ENCODE peak calls at places on chromosomes 12 and 14, in six cellular contexts. T is IMR-90, L is psoas muscle, X is HFF-Myc, S is dorsolateral prefrontal cortex, J is heart left ventricle. E is an unnamed sample.

GRCh38 chr12:121033625-121034349 is 5.3 kb downstream of the OASL start:
- DNase-seq in X (no peak), J (no peak), T (no peak), S (no peak), L (no peak), E (peak)

GRCh38 chr12:38886064-38886463 is 19.3 kb downstream of the CPNE8 start:
- DNase-seq in L (peak), J (no peak), T (no peak), S (peak), X (no peak), E (no peak)

GRCh38 chr12:1768585-1768984 is 51.8 kb upstream of the LRTM2 start:
- DNase-seq in T (no peak), L (no peak), X (no peak), J (no peak), S (no peak), E (no peak)

GRCh38 chr12:47988073-47989022 is 15.9 kb downstream of the COL2A1 start:
- DNase-seq in X (no peak), L (no peak), J (no peak), T (peak), S (no peak), E (no peak)

GRCh38 chr14:22748691-22749090 is 17.8 kb upstream of the OXA1L start:
- DNase-seq in S (no peak), X (no peak), T (no peak), L (no peak), J (no peak), E (no peak)

GRCh38 chr14:54976316-54976715 is 50.6 kb downstream of the WDHD1 start:
- DNase-seq in T (peak), L (no peak), S (no peak), X (peak), J (no peak), E (peak)

GRCh38 chr12:65123435-65124063 is 2.4 kb upstream of the WIF1 start:
- DNase-seq in S (no peak), J (no peak), T (peak), X (peak), L (no peak), E (no peak)

GRCh38 chr14:89351364-89351957 is 65.6 kb downstream of the FOXN3 start:
- DNase-seq in J (no peak), S (no peak), X (no peak), L (no peak), T (peak), E (no peak)

GRCh38 chr12:123111498-123112165 is 39.3 kb downstream of the PITPNM2 start:
- DNase-seq in S (peak), L (no peak), J (no peak), T (peak), X (no peak), E (no peak)

GRCh38 chr14:58832010-58832409 is 194.2 kb downstream of the DACT1 start:
- DNase-seq in L (no peak), J (no peak), S (no peak), X (no peak), T (no peak), E (peak)

GRCh38 chr12:2963760-2964292 is 4.6 kb downstream of the TEAD4 start:
- DNase-seq in S (no peak), J (peak), L (peak), T (peak), X (no peak), E (no peak)

GRCh38 chr14:100859781-100860180 is 33.9 kb downstream of the MEG3 start:
- DNase-seq in T (no peak), J (peak), S (no peak), X (no peak), L (no peak), E (no peak)

GRCh38 chr14:68246074-68246980 is 426.7 kb downstream of the RAD51B start:
- DNase-seq in L (no peak), J (no peak), S (no peak), X (no peak), T (no peak), E (no peak)

GRCh38 chr14:75535164-75535898 is 13.1 kb downstream of the BATF start:
- DNase-seq in X (no peak), T (no peak), L (no peak), J (no peak), S (no peak), E (no peak)

GRCh38 chr12:40261937-40262336 is 37.1 kb downstream of the LRRK2 start:
- DNase-seq in L (no peak), S (no peak), J (no peak), T (no peak), X (no peak), E (no peak)

GRCh38 chr12:109675411-109675810 is 38.2 kb upstream of the FAM222A start:
- DNase-seq in X (no peak), S (no peak), J (no peak), L (no peak), T (no peak), E (no peak)

GRCh38 chr12:29198901-29199300 is 49.8 kb downstream of the FAR2 start:
- DNase-seq in X (no peak), J (no peak), S (no peak), L (no peak), T (no peak), E (no peak)

GRCh38 chr12:53380797-53381738 is 1.1 kb downstream of the SP1 start:
- DNase-seq in T (peak), S (peak), X (no peak), L (peak), J (no peak), E (no peak)

GRCh38 chr12:132724506-132725220 is 14.0 kb downstream of the PGAM5 start:
- DNase-seq in X (peak), J (no peak), L (no peak), S (no peak), T (no peak), E (no peak)

GRCh38 chr12:56260380-56260779 is 2.2 kb upstream of the ANKRD52 start:
- DNase-seq in S (no peak), J (no peak), X (no peak), T (no peak), L (no peak), E (no peak)

GRCh38 chr12:94942663-94943062 is 60.8 kb downstream of the NDUFA12 start:
- DNase-seq in S (no peak), T (no peak), J (no peak), L (no peak), X (no peak), E (no peak)

GRCh38 chr12:12839886-12840285 is 26.7 kb downstream of the DDX47 start:
- DNase-seq in X (peak), L (peak), J (no peak), T (peak), S (no peak), E (no peak)

GRCh38 chr12:58346032-58346632 is 404.8 kb downstream of the ATP23 start:
- DNase-seq in J (no peak), X (no peak), L (no peak), T (peak), S (no peak), E (no peak)

GRCh38 chr14:33529773-33530172 is 421.1 kb downstream of the EGLN3 start:
- DNase-seq in L (no peak), T (no peak), J (no peak), X (no peak), S (no peak), E (no peak)

GRCh38 chr12:98235301-98235700 is 280.1 kb upstream of the TMPO start:
- DNase-seq in S (no peak), L (no peak), T (no peak), X (no peak), J (no peak), E (no peak)

GRCh38 chr14:59283380-59283779 is 94.9 kb downstream of the DAAM1 start:
- DNase-seq in X (no peak), J (no peak), T (peak), S (no peak), L (no peak), E (no peak)

GRCh38 chr14:53571589-53571988 is 385.0 kb downstream of the BMP4 start:
- DNase-seq in J (no peak), S (no peak), L (no peak), X (peak), T (peak), E (no peak)

GRCh38 chr12:103665971-103666370 is 78.9 kb downstream of the STAB2 start:
- DNase-seq in L (no peak), J (no peak), S (no peak), T (no peak), X (no peak), E (no peak)

GRCh38 chr14:92613008-92613658 is 99.6 kb downstream of the RIN3 start:
- DNase-seq in X (no peak), L (no peak), S (no peak), J (no peak), T (no peak), E (no peak)

GRCh38 chr12:51926064-51926632 is 18.8 kb downstream of the ACVRL1 start:
- DNase-seq in X (no peak), J (no peak), L (no peak), T (no peak), S (peak), E (no peak)

GRCh38 chr14:55309154-55309553 is 37.9 kb downstream of the FBXO34 start:
- DNase-seq in T (no peak), X (no peak), J (no peak), S (no peak), L (no peak), E (no peak)

GRCh38 chr14:80638620-80639215 is 302.8 kb downstream of the CEP128 start:
- DNase-seq in T (peak), L (no peak), X (peak), S (no peak), J (no peak), E (peak)

GRCh38 chr12:83265798-83266197 is 579.1 kb downstream of the TMTC2 start:
- DNase-seq in L (no peak), J (no peak), T (no peak), S (no peak), X (no peak), E (no peak)

GRCh38 chr12:68565391-68565903 is 45.3 kb upstream of the RAP1B start:
- DNase-seq in S (no peak), J (no peak), T (peak), X (peak), L (no peak), E (peak)

DNA sequence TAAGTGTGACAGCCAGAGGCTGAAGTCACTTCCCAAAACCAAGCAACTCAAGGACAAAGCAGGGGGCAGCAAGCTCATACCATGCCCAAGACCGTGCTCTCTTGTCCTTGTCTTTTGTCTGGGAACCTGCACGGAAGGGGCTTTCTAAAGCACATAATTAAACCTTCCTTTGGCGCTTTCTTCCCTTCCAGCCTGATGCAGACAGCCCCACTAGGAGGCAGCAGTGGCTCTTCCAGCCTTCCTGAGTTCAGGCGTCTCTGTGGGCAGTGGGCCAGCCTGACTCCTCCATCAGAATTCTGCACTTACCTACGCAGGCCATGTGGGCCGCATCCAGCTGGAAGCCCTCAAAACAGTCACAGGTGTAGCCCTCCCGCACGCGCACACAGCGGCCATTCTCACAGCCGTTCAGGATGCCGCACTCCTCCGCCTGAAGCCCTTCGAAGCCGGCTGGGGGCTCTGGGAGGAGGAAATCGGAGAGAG is 7.6 kb downstream of the ISCA2 start:
- DNase-seq in X (peak), T (peak), L (peak), S (peak), J (peak), E (no peak)
- TF ChIP-seq CTCF in X (peak), T (peak), L (peak), S (peak), J (peak), E (peak)

GRCh38 chr12:84740602-84741001 is 172.0 kb downstream of the SLC6A15 start:
- DNase-seq in T (no peak), X (no peak), S (no peak), J (no peak), L (no peak), E (no peak)

GRCh38 chr12:84738481-84738972 is 174.1 kb downstream of the SLC6A15 start:
- DNase-seq in L (no peak), X (peak), S (no peak), J (no peak), T (peak), E (no peak)

GRCh38 chr12:84741727-84742126 is 170.9 kb downstream of the SLC6A15 start:
- DNase-seq in S (no peak), J (no peak), L (no peak), T (no peak), X (no peak), E (no peak)
- H3K4me3 ChIP-seq in S (no peak), J (no peak), L (no peak), T (no peak), X (no peak), E (no peak)

DNA sequence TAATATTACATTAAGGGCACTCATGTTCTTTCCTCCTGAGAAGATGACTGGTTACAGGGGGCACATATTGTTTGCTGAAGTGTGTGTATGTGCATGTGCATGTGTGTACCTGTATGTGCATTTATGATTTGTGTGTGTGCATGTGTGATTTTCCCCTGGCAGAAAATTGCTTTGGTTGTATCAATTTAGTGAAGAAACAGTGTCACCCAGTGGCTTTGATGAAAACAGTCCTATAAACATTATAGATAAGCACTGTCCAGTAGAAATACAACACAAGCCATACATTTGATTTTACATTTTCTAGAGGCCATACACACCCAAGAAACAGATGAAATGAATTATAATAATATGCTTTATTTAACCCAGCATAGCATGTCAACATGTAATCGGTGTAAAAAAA is 8.6 kb downstream of the PDE3A start:
- DNase-seq in T (peak), J (no peak), S (no peak), L (no peak), X (peak), E (no peak)
- TF ChIP-seq CTCF in T (peak), J (peak), S (peak), L (peak), X (peak), E (peak)

GRCh38 chr12:118061876-118062791 is 1.2 kb upstream of the WSB2 start:
- DNase-seq in L (no peak), T (peak), X (no peak), J (no peak), S (peak), E (peak)

GRCh38 chr12:118061011-118061875 is at the start of gene WSB2:
- DNase-seq in J (peak), X (no peak), S (peak), T (peak), L (peak), E (no peak)

GRCh38 chr12:118064608-118065007 is 3.6 kb upstream of the WSB2 start:
- DNase-seq in S (no peak), L (no peak), X (no peak), J (no peak), T (no peak), E (no peak)

GRCh38 chr12:118065380-118065779 is 4.4 kb upstream of the WSB2 start:
- DNase-seq in S (no peak), X (no peak), T (no peak), L (no peak), J (no peak), E (no peak)

GRCh38 chr12:118063567-118064391 is 2.8 kb upstream of the WSB2 start:
- DNase-seq in S (no peak), J (no peak), T (peak), L (no peak), X (no peak), E (no peak)
- H3K4me3 ChIP-seq in S (no peak), J (no peak), T (no peak), L (no peak), X (no peak), E (no peak)

DNA sequence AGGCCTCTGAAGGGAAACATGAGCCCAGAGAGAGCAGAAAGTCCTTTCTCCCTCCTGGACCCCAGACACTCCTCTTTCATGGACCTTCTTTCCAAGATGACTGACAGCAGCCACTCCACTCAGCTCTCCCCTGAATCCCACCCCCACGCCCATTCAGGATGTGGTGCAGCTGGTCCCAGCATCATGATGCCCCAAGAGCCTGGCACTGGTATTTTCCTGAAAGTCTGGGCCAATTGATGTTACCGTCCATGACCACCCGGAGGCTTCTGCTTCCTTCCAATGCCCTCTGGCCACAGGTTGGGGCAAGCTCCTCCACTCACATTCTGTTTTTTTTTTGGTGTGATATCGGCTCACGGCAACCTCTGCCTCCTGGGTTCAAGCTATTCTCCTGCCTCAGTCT is 112.6 kb downstream of the CALM1 start:
- DNase-seq in S (no peak), L (no peak), J (no peak), X (no peak), T (no peak), E (no peak)
- TF ChIP-seq CTCF in S (no peak), L (no peak), J (no peak), X (no peak), T (no peak), E (peak)

GRCh38 chr12:18261906-18262305 is 588 bp downstream of the PIK3C2G start:
- DNase-seq in X (no peak), L (no peak), T (no peak), J (no peak), S (no peak), E (no peak)
- H3K4me3 ChIP-seq in X (no peak), L (no peak), T (no peak), J (no peak), S (no peak), E (no peak)

GRCh38 chr14:31420319-31421081 is at the start of gene HEATR5A:
- DNase-seq in T (peak), J (peak), S (peak), X (peak), L (peak), E (peak)
- TF ChIP-seq CTCF in T (peak), J (peak), S (peak), X (no peak), L (peak), E (no peak)

GRCh38 chr12:11756022-11756421 is 106.5 kb downstream of the ETV6 start:
- DNase-seq in S (no peak), T (no peak), L (no peak), J (peak), X (no peak), E (no peak)
- H3K4me3 ChIP-seq in S (no peak), T (no peak), L (peak), J (no peak), X (no peak), E (no peak)

DNA sequence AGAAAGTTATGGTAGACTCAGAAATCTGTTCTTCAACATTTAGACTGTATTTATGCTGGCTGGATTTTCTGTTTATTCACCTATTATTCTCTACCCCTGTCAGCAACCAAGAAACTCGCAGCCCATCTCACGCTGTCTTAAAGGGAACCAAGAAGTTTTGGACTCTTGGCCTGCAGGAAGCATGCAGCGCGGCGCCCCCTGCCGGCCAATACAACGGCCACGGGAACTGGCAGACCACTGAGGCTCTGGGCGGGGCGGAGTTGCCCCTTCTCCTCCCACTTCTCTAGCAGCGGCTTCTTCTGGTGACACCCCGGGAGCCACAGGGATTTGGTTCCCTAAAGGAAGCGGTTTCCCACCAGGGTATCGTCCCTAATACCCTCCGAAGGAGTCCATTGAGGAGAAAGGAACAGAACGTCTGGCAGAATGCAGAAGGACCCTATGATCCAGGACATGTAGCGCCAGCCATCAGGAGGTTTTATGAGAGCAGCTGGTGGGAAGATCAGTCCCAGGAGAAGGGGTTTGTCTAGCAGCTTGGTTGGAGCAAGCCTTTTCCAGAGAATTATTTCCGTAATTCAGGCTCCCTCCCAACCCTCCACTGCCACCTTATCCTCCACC is 21.0 kb upstream of the RNASE2 start:
- DNase-seq in X (no peak), T (no peak), L (peak), S (no peak), J (peak), E (no peak)
- TF ChIP-seq CTCF in X (peak), T (peak), L (peak), S (peak), J (peak), E (peak)

DNA sequence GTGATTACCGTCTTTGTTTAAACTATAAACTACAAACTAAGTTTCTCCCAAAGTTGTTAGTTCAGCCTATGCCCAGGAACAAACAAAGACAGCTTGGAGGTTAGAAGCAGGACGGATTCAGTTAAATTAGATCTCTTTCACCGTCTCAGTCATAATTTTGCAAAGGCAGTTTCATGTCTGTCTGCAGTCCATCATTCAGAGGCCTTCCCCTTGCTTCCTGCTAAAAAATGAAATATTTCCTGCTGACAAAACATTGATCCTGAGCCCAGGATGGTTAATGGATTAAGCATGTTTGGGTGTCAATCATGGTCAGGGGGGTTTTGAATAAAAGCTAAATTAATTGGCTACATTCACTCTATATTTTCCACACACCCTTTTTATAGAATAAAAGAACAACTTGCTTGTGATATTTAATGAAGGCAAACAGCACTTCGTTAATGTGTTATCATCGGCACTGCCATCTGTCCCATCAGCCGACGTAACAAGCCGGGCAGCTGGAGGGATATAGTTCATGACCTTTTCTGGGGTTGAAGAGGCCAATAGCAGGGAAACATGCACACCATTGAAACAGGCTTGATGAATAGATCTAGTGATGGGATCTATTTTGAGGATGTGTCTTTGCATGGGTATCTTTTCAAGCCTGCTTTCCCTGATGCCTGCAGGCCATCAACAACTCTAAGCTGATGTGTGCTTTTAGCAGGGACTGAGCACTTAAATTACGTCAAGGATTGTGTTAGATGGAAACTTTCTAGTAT is 521.3 kb upstream of the TMEM132C start:
- DNase-seq in S (no peak), L (no peak), T (no peak), X (no peak), J (no peak), E (no peak)
- H3K4me3 ChIP-seq in S (no peak), L (no peak), T (no peak), X (no peak), J (no peak), E (no peak)